ENCODE peak calls at places on chromosomes 16 and 17, in four cellular contexts. One of them, this sample, is unnamed.

GRCh38 chr17:50905460-50905803 is 39.3 kb upstream of the TOB1 start:
- DNase-seq in pancreas: peak
- DNase-seq in foreskin fibroblast: no peak
- DNase-seq in AG08396: no peak
- DNase-seq in this sample: peak

GRCh38 chr17:79623786-79624657 is 13.2 kb upstream of the RBFOX3 start:
- DNase-seq in pancreas: peak
- DNase-seq in foreskin fibroblast: no peak
- DNase-seq in AG08396: no peak
- DNase-seq in this sample: no peak

GRCh38 chr17:2721603-2722002 is 10.0 kb upstream of the CLUH start:
- DNase-seq in pancreas: no peak
- DNase-seq in foreskin fibroblast: no peak
- DNase-seq in AG08396: no peak
- DNase-seq in this sample: no peak

GRCh38 chr17:35051579-35052239 is 11.8 kb downstream of the RFFL start:
- DNase-seq in pancreas: no peak
- DNase-seq in foreskin fibroblast: no peak
- DNase-seq in AG08396: no peak
- DNase-seq in this sample: no peak

GRCh38 chr17:70089513-70090148 is 14.6 kb downstream of the KCNJ16 start:
- DNase-seq in pancreas: no peak
- DNase-seq in foreskin fibroblast: no peak
- DNase-seq in AG08396: no peak
- DNase-seq in this sample: no peak

GRCh38 chr17:82694647-82695046 is 3.9 kb downstream of the RAB40B start:
- DNase-seq in pancreas: no peak
- DNase-seq in foreskin fibroblast: no peak
- DNase-seq in AG08396: no peak
- DNase-seq in this sample: no peak

GRCh38 chr16:80569440-80570105 is 28.8 kb downstream of the DYNLRB2 start:
- DNase-seq in pancreas: no peak
- DNase-seq in foreskin fibroblast: peak
- DNase-seq in AG08396: peak
- DNase-seq in this sample: peak

GRCh38 chr17:27525316-27525715 is 69.1 kb downstream of the KSR1 start:
- DNase-seq in pancreas: no peak
- DNase-seq in foreskin fibroblast: no peak
- DNase-seq in AG08396: no peak
- DNase-seq in this sample: no peak

GRCh38 chr16:58031016-58031800 is 5.7 kb downstream of the MMP15 start:
- DNase-seq in pancreas: no peak
- DNase-seq in foreskin fibroblast: no peak
- DNase-seq in AG08396: no peak
- DNase-seq in this sample: peak

GRCh38 chr17:81206657-81207056 is 16.1 kb downstream of the CEP131 start:
- DNase-seq in pancreas: peak
- DNase-seq in foreskin fibroblast: no peak
- DNase-seq in AG08396: no peak
- DNase-seq in this sample: no peak

GRCh38 chr17:39679521-39680192 is 8.2 kb downstream of the PGAP3 start:
- DNase-seq in pancreas: peak
- DNase-seq in foreskin fibroblast: no peak
- DNase-seq in AG08396: no peak
- DNase-seq in this sample: peak

GRCh38 chr16:87330646-87331045 is 13.5 kb upstream of the C16orf95 start:
- DNase-seq in pancreas: no peak
- DNase-seq in foreskin fibroblast: no peak
- DNase-seq in AG08396: no peak
- DNase-seq in this sample: no peak

GRCh38 chr17:32664936-32665583 is 178.3 kb downstream of the CDK5R1 start:
- DNase-seq in pancreas: no peak
- DNase-seq in foreskin fibroblast: no peak
- DNase-seq in AG08396: no peak
- DNase-seq in this sample: peak

GRCh38 chr17:57626520-57627210 is 118.4 kb downstream of the CCDC182 start:
- DNase-seq in pancreas: peak
- DNase-seq in foreskin fibroblast: no peak
- DNase-seq in AG08396: no peak
- DNase-seq in this sample: no peak

GRCh38 chr17:80445152-80446110 is 30.5 kb downstream of the ENDOV start:
- DNase-seq in pancreas: peak
- DNase-seq in foreskin fibroblast: no peak
- DNase-seq in AG08396: no peak
- DNase-seq in this sample: no peak

GRCh38 chr17:43211480-43212402 is at the start of gene TMEM106A:
- DNase-seq in pancreas: peak
- DNase-seq in foreskin fibroblast: peak
- DNase-seq in AG08396: peak
- DNase-seq in this sample: no peak

GRCh38 chr16:48330847-48331204 is 54.4 kb downstream of the SIAH1 start:
- DNase-seq in pancreas: no peak
- DNase-seq in foreskin fibroblast: no peak
- DNase-seq in AG08396: no peak
- DNase-seq in this sample: no peak

GRCh38 chr17:17670701-17671319 is 10.4 kb upstream of the RAI1 start:
- DNase-seq in pancreas: no peak
- DNase-seq in foreskin fibroblast: no peak
- DNase-seq in AG08396: no peak
- DNase-seq in this sample: no peak

GRCh38 chr16:66484453-66485213 is 57.5 kb downstream of the BEAN1 start:
- DNase-seq in pancreas: no peak
- DNase-seq in foreskin fibroblast: no peak
- DNase-seq in AG08396: no peak
- DNase-seq in this sample: no peak

GRCh38 chr17:74803971-74804370 is 27.8 kb upstream of the NAT9 start:
- DNase-seq in pancreas: no peak
- DNase-seq in foreskin fibroblast: no peak
- DNase-seq in AG08396: no peak
- DNase-seq in this sample: no peak

GRCh38 chr17:79946352-79947231 is 89.1 kb downstream of the TBC1D16 start:
- DNase-seq in pancreas: peak
- DNase-seq in foreskin fibroblast: no peak
- DNase-seq in AG08396: no peak
- DNase-seq in this sample: no peak

GRCh38 chr16:1439058-1439698 is 5.2 kb downstream of the CCDC154 start:
- DNase-seq in pancreas: peak
- DNase-seq in foreskin fibroblast: no peak
- DNase-seq in AG08396: no peak
- DNase-seq in this sample: no peak

GRCh38 chr17:7213895-7214299 is 5.7 kb downstream of the DLG4 start:
- DNase-seq in pancreas: peak
- DNase-seq in foreskin fibroblast: peak
- DNase-seq in AG08396: peak
- DNase-seq in this sample: no peak

GRCh38 chr17:57966875-57967274 is 11.7 kb upstream of the CUEDC1 start:
- DNase-seq in pancreas: no peak
- DNase-seq in foreskin fibroblast: no peak
- DNase-seq in AG08396: no peak
- DNase-seq in this sample: no peak

GRCh38 chr17:4980644-4981216 is 6.7 kb downstream of the CAMTA2 start:
- DNase-seq in pancreas: no peak
- DNase-seq in foreskin fibroblast: peak
- DNase-seq in AG08396: peak
- DNase-seq in this sample: peak

GRCh38 chr16:67917852-67918236 is 13.8 kb downstream of the CTRL start:
- DNase-seq in pancreas: no peak
- DNase-seq in foreskin fibroblast: peak
- DNase-seq in AG08396: peak
- DNase-seq in this sample: no peak

GRCh38 chr17:62090868-62091267 is 25.8 kb upstream of the MED13 start:
- DNase-seq in pancreas: no peak
- DNase-seq in foreskin fibroblast: no peak
- DNase-seq in AG08396: no peak
- DNase-seq in this sample: no peak

GRCh38 chr17:73650147-73650546 is 5.9 kb upstream of the SDK2 start:
- DNase-seq in pancreas: no peak
- DNase-seq in foreskin fibroblast: no peak
- DNase-seq in AG08396: no peak
- DNase-seq in this sample: no peak

GRCh38 chr17:2172447-2172938 is 117.6 kb downstream of the HIC1 start:
- DNase-seq in pancreas: no peak
- DNase-seq in foreskin fibroblast: peak
- DNase-seq in AG08396: peak
- DNase-seq in this sample: no peak

GRCh38 chr16:88727871-88728270 is 21.6 kb downstream of the CTU2 start:
- DNase-seq in pancreas: no peak
- DNase-seq in foreskin fibroblast: no peak
- DNase-seq in AG08396: no peak
- DNase-seq in this sample: no peak

GRCh38 chr17:74268052-74268451 is 6.0 kb upstream of the DNAI2 start:
- DNase-seq in pancreas: no peak
- DNase-seq in foreskin fibroblast: no peak
- DNase-seq in AG08396: no peak
- DNase-seq in this sample: no peak

GRCh38 chr16:88405325-88406060 is 22.7 kb downstream of the ZNF469 start:
- DNase-seq in pancreas: no peak
- DNase-seq in foreskin fibroblast: peak
- DNase-seq in AG08396: peak
- DNase-seq in this sample: no peak

This sample was measured in Calu3.